ENCODE peak calls at places on chromosomes 1 and 21, in eight cellular contexts. Y is cardiac muscle cell; H is heart right ventricle; J is GM23338; Q is lower lobe of right lung; A is naive thymus-derived CD4-positive, alpha-beta T cell; N is tibial artery; K is CD8-positive, alpha-beta memory T cell. M is an unnamed sample. For H3K4me1, the result is how much of the 10 kb centered on the place peaks cover.

GRCh38 chr1:184387871-184388670 is 1.2 kb downstream of the C1orf21 start:
- DNase-seq in Y (peak), H (peak), N (peak), J (peak), K (no peak), A (no peak), Q (peak), M (no peak)

GRCh38 chr1:224774378-224774777 is 155.1 kb upstream of the DNAH14 start:
- DNase-seq in Y (no peak), A (no peak), Q (no peak), K (no peak), J (peak), H (no peak), N (no peak), M (no peak)

GRCh38 chr1:175314300-175314699 is 121.7 kb upstream of the KIAA0040 start:
- DNase-seq in N (no peak), J (no peak), K (no peak), Y (no peak), H (no peak), A (no peak), Q (no peak), M (no peak)

GRCh38 chr1:77978293-77978968 is 441 bp downstream of the FUBP1 start:
- DNase-seq in Y (peak), N (peak), K (peak), A (peak), H (no peak), Q (no peak), J (peak), M (peak)

GRCh38 chr21:42931560-42932235 is 6.3 kb upstream of the ERVH48-1 start:
- DNase-seq in A (no peak), Y (no peak), N (no peak), H (no peak), J (no peak), Q (no peak), K (no peak), M (no peak)

GRCh38 chr1:114345930-114346479 is 165.0 kb downstream of the TRIM33 start:
- DNase-seq in K (no peak), Y (no peak), Q (no peak), N (peak), A (peak), H (peak), J (peak), M (no peak)

GRCh38 chr1:112110031-112110430 is 120.6 kb upstream of the KCND3 start:
- DNase-seq in Y (no peak), K (no peak), Q (no peak), H (no peak), J (no peak), A (no peak), N (peak), M (no peak)

GRCh38 chr1:17441265-17441992 is 2.0 kb upstream of the RCC2 start:
- DNase-seq in A (no peak), H (no peak), K (no peak), J (peak), Y (no peak), Q (no peak), N (no peak), M (no peak)

GRCh38 chr1:226644541-226645176 is 94.4 kb downstream of the ITPKB start:
- DNase-seq in J (no peak), K (no peak), N (no peak), A (peak), Q (peak), H (no peak), Y (no peak), M (no peak)

GRCh38 chr21:42465008-42465878 is 30.8 kb downstream of the RSPH1 start:
- DNase-seq in K (no peak), H (no peak), A (no peak), J (no peak), Q (no peak), N (no peak), Y (no peak), M (no peak)

GRCh38 chr1:167663002-167663772 is 33.2 kb downstream of the RCSD1 start:
- DNase-seq in H (peak), J (no peak), Q (no peak), A (no peak), N (no peak), Y (no peak), K (no peak), M (no peak)

GRCh38 chr21:33196956-33197374 is 32.8 kb upstream of the IFNAR2 start:
- DNase-seq in Q (peak), A (peak), H (peak), J (peak), K (peak), Y (peak), N (peak), M (peak)

GRCh38 chr1:40379785-40380452 is 6.4 kb downstream of the SMAP2 start:
- DNase-seq in H (no peak), N (no peak), J (no peak), K (no peak), Q (no peak), A (no peak), Y (no peak), M (no peak)

GRCh38 chr1:236724521-236724920 is 38.2 kb downstream of the ACTN2 start:
- DNase-seq in Q (no peak), N (no peak), K (no peak), Y (no peak), H (no peak), J (no peak), A (no peak), M (no peak)

GRCh38 chr1:36446261-36446660 is 4.0 kb downstream of the OSCP1 start:
- DNase-seq in J (peak), K (no peak), Y (peak), A (no peak), N (no peak), H (no peak), Q (no peak), M (no peak)

GRCh38 chr1:78743626-78744025 is 94.0 kb downstream of the IFI44 start:
- DNase-seq in K (no peak), Q (no peak), Y (no peak), H (no peak), A (no peak), N (no peak), J (no peak), M (no peak)

GRCh38 chr1:2563205-2563604 is 7.0 kb downstream of the TNFRSF14 start:
- DNase-seq in N (no peak), Y (no peak), Q (no peak), H (no peak), K (no peak), A (no peak), J (no peak), M (no peak)

GRCh38 chr1:21287905-21288514 is 2.3 kb downstream of the ECE1 start:
- DNase-seq in H (no peak), A (no peak), Q (no peak), N (no peak), Y (no peak), K (no peak), J (no peak), M (no peak)
- H3K4me1 ChIP-seq in H (under half), A (under half), Q (half or more), N (under half), Y (under half), K (under half), J (under half), M (under half)

DNA sequence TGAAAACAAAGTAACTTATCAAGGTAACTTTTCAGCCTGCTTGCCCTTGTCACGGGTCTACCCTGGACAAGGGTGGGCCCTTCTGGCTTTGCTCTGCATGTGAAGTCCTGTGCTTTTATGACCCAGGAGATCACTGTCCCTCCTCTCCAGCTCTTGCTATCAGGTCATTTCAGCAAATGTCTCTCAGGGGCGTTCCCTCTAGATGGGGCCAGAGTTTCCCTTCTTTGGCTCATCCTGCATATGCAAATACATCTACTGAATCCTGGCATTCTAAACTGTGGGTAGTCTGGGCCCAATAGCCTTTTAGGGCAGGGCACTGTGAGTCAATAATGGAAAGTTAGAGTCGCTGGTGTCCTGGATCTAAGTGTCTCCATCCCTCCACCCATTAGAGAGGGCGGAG is 366.9 kb upstream of the USP24 start:
- DNase-seq in K (no peak), J (peak), N (no peak), Y (no peak), H (no peak), A (no peak), Q (no peak), M (no peak)
- H3K27ac ChIP-seq in K (no peak), J (no peak), N (peak), Y (no peak), H (peak), A (no peak), Q (no peak), M (no peak)

GRCh38 chr1:90835661-90836344 is 118.7 kb upstream of the BARHL2 start:
- DNase-seq in J (peak), K (no peak), Q (no peak), Y (no peak), H (peak), N (peak), A (no peak), M (no peak)
- H3K4me3 ChIP-seq in J (peak), K (no peak), Q (peak), Y (peak), H (peak), N (peak), A (no peak), M (peak)

DNA sequence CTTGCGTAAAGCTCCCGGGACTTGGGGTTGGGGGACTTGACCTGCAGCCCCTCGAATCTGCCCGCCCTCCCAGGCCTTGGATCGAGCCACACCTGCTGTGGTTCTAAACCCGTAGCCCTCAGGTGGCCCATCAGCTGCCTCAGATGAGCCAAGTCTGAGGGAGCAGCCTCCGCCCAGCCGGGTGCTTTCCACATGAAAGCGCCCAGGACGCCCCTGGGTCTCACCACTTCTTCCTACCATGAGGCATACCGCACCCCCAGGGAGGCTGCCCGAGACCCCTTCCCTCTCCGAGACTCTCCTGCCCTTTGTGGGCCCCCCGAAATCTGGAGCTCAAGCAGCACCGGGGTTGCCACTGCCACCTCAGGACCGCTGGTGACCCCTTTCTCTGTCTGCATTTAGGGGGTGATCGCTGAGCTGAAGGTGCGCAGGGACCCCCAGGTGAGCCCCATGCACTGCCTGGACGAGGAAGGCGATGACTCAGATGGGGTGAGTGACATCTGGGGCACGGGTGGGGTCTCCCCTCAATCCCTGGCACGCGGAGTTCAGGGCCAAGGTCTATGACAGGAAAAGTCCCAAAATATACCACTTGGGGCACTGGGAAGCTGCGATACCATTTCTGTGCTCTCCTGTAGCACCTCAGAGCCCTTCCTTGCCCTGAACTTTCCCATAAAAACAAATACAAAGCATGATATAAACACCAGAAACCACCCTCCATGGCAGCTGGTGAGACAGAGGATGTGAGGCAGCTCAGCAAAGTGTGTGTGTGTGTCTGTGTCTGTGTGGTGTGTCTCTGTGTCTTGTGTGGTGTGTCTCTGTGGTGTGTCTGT is 68.5 kb downstream of the SLC19A1 start:
- DNase-seq in K (no peak), Y (no peak), H (no peak), J (no peak), A (no peak), Q (no peak), N (no peak), M (no peak)
- H3K4me1 ChIP-seq in K (under half), Y (under half), H (under half), J (under half), A (under half), Q (half or more), N (under half), M (under half)

GRCh38 chr1:94994805-94995204 is 67.9 kb upstream of the CNN3 start:
- DNase-seq in A (no peak), N (no peak), H (no peak), Q (no peak), K (no peak), Y (no peak), J (no peak), M (no peak)

GRCh38 chr1:94989911-94990463 is 63.1 kb upstream of the CNN3 start:
- DNase-seq in K (no peak), H (no peak), J (no peak), Y (no peak), A (no peak), Q (no peak), N (no peak), M (no peak)

GRCh38 chr1:94993931-94994645 is 67.2 kb upstream of the CNN3 start:
- DNase-seq in K (no peak), N (no peak), Y (no peak), Q (no peak), H (no peak), A (no peak), J (no peak), M (no peak)

GRCh38 chr1:94992863-94993563 is 66.1 kb upstream of the CNN3 start:
- DNase-seq in A (no peak), Q (no peak), H (no peak), J (no peak), N (no peak), Y (no peak), K (no peak), M (no peak)

GRCh38 chr1:94992161-94992560 is 65.3 kb upstream of the CNN3 start:
- DNase-seq in J (no peak), H (no peak), K (no peak), A (no peak), Y (no peak), N (no peak), Q (no peak), M (no peak)
- H3K27ac ChIP-seq in J (no peak), H (no peak), K (no peak), A (no peak), Y (no peak), N (no peak), Q (no peak), M (no peak)

GRCh38 chr1:155010211-155010918 is 7.8 kb downstream of the ZBTB7B start:
- DNase-seq in Y (no peak), J (no peak), Q (no peak), H (no peak), A (peak), N (no peak), K (no peak), M (peak)
- H3K4me3 ChIP-seq in Y (no peak), J (no peak), Q (peak), H (no peak), A (peak), N (no peak), K (peak), M (peak)

M was measured in effector memory CD4-positive, alpha-beta T cell.